ENCODE peak calls at places on chromosomes 6 and 20, in nine cellular contexts. I, Y, O, R, U, D, P, E and G are unnamed samples.

GRCh38 chr6:28742668-28743270 is 181.0 kb downstream of the TRIM27 start:
- DNase-seq in E (peak; percentile 48), Y (no peak), R (no peak), I (no peak), D (no peak), O (peak; percentile 29), U (peak; percentile 35), P (no peak), G (peak; percentile 49)

GRCh38 chr20:33947709-33948295 is 45.9 kb upstream of the RALY start:
- DNase-seq in E (peak; percentile 6), Y (peak; percentile 25), R (no peak), O (peak; percentile 8), P (no peak), U (peak; percentile 24), I (no peak), D (no peak), G (peak; percentile 28)

GRCh38 chr6:166078294-166078693 is 89.4 kb downstream of the TBXT start:
- DNase-seq in Y (no peak), U (no peak), P (no peak), R (no peak), O (peak; percentile 98), E (no peak), I (no peak), D (peak; percentile 89), G (peak; percentile 92)

GRCh38 chr6:109166643-109167042 is 71.3 kb downstream of the CEP57L1 start:
- DNase-seq in U (no peak), P (no peak), I (no peak), E (no peak), Y (no peak), D (no peak), R (no peak), O (no peak), G (no peak)

GRCh38 chr6:30955367-30956042 is 14.7 kb downstream of the MUCL3 start:
- DNase-seq in O (peak; percentile 52), Y (peak; percentile 70), P (no peak), U (no peak), R (peak; percentile 68), D (no peak), I (peak; percentile 86), E (peak; percentile 59), G (peak; percentile 44)

GRCh38 chr20:53621482-53622246 is 28.0 kb upstream of the ZNF217 start:
- DNase-seq in P (peak; percentile 40), I (peak; percentile 62), R (peak; percentile 38), U (peak; percentile 92), O (peak; percentile 97), D (no peak), Y (no peak), E (peak; percentile 76), G (peak; percentile 91)

GRCh38 chr6:79082304-79082703 is 4.2 kb upstream of the PHIP start:
- DNase-seq in Y (no peak), D (no peak), O (no peak), P (no peak), I (no peak), E (no peak), U (no peak), R (no peak), G (no peak)

GRCh38 chr6:45531999-45532605 is 154.4 kb upstream of the SUPT3H start:
- DNase-seq in R (no peak), P (no peak), I (no peak), E (no peak), U (no peak), Y (no peak), D (no peak), O (peak; percentile 35), G (no peak)

GRCh38 chr20:30491016-30491415 is 766.4 kb upstream of the DEFB115 start:
- DNase-seq in Y (no peak), D (no peak), R (no peak), I (no peak), U (no peak), P (no peak), E (no peak), O (no peak), G (no peak)

GRCh38 chr6:83849610-83850009 is 3.5 kb upstream of the RIPPLY2 start:
- DNase-seq in D (no peak), O (no peak), R (no peak), E (no peak), P (no peak), U (no peak), Y (no peak), I (no peak), G (no peak)

GRCh38 chr6:83844170-83844569 is 9.0 kb upstream of the RIPPLY2 start:
- DNase-seq in I (no peak), R (no peak), D (no peak), O (no peak), U (no peak), P (no peak), Y (no peak), E (no peak), G (no peak)

GRCh38 chr6:83846291-83846690 is 6.9 kb upstream of the RIPPLY2 start:
- DNase-seq in O (no peak), Y (no peak), D (no peak), P (no peak), R (no peak), I (no peak), U (no peak), E (no peak), G (no peak)

GRCh38 chr6:83849127-83849526 is 4.0 kb upstream of the RIPPLY2 start:
- DNase-seq in D (no peak), R (no peak), U (no peak), I (no peak), Y (no peak), E (no peak), O (no peak), P (no peak), G (no peak)

DNA sequence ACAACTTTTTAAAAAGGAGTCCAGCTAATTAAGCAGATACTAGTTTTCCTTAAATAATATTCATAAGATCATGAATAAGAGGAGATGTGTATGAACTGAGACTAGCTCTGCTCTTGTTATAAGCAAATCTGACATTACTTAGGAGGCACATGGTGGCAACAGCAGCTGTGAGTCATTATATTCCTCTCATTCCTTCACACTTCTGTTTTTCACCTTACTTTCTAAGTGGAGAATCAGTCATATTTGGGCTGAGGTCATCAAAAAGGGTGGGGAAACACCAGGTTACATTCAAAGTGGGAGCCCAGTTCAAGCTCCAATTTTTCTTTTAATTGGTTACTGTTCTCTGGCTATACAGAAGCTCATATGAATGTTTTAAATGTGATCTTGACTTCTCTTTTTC is 6.0 kb upstream of the RIPPLY2 start:
- DNase-seq in O (no peak), U (no peak), Y (no peak), I (no peak), E (no peak), D (no peak), R (no peak), P (no peak), G (no peak)
- H3K4me3 ChIP-seq in O (no peak overlapping the region), U (no peak overlapping the region), Y (no peak overlapping the region), I (no peak overlapping the region), E (no peak overlapping the region), D (no peak overlapping the region), R (no peak overlapping the region), P (no peak overlapping the region), G (no peak overlapping the region)

DNA sequence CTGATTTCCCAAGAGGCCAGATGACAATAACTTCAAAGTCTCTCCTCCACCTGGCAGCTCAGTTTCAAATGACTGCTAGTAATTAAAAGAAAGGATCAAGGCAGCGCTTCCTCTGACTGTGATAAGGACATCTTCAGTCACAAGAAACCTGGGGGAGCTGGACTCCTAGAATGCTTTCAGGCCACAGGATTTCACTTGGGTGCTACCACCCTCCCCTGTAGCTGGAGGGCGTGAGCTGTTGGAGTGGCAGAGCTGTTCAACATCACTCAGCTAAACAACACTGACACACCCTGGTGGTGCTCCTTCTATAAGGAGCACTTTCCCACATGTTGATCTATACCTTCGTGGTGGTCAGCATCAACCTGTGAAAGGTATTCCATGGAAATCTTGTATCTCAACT is 2.2 kb upstream of the CNR1 start:
- DNase-seq in P (no peak), O (no peak), U (no peak), Y (no peak), D (no peak), R (no peak), I (no peak), E (no peak), G (no peak)
- H3K4me3 ChIP-seq in P (no peak overlapping the region), O (no peak overlapping the region), U (no peak overlapping the region), Y (no peak overlapping the region), D (no peak overlapping the region), R (no peak overlapping the region), I (no peak overlapping the region), E (no peak overlapping the region), G (no peak overlapping the region)

GRCh38 chr6:154112181-154112809 is 73.3 kb downstream of the OPRM1 start:
- DNase-seq in P (no peak), Y (no peak), O (no peak), U (no peak), D (no peak), R (no peak), E (no peak), I (no peak), G (peak; percentile 6)

GRCh38 chr6:154111025-154111424 is 72.0 kb downstream of the OPRM1 start:
- DNase-seq in Y (no peak), R (no peak), O (no peak), D (no peak), U (no peak), E (no peak), P (no peak), I (no peak), G (no peak)

DNA sequence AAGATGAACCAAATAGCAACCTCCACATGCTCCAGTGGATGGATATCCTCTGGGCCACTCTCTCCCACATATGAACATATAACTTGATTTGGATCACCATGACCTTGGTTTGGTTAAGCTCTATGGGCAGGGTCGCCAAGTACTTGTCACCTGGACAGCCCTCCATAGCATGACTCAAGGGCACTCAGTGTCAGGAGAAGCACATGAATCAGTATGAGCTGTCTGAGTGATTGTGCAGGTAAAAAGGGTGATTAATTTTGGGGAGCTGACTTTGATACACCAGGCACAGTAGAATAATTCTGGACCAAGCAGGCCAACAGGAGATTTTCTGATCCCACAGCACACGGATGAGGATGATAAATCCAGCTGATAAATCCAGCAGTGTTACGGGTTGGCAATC is 74.4 kb downstream of the OPRM1 start:
- DNase-seq in R (no peak), I (no peak), Y (no peak), P (no peak), O (no peak), U (no peak), D (no peak), E (no peak), G (no peak)
- H3K4me3 ChIP-seq in R (no peak overlapping the region), I (no peak overlapping the region), Y (no peak overlapping the region), P (no peak overlapping the region), O (no peak overlapping the region), U (no peak overlapping the region), D (no peak overlapping the region), E (no peak overlapping the region), G (no peak overlapping the region)

GRCh38 chr6:42451146-42451594 is 556 bp downstream of the TRERF1 start:
- DNase-seq in Y (no peak), U (peak; percentile 15), D (no peak), I (no peak), R (no peak), O (no peak), P (no peak), E (peak; percentile 56), G (peak; percentile 50)

GRCh38 chr6:42448906-42449659 is 2.6 kb downstream of the TRERF1 start:
- DNase-seq in R (no peak), P (no peak), I (no peak), O (no peak), D (no peak), Y (no peak), E (no peak), U (no peak), G (no peak)

GRCh38 chr6:42448391-42448790 is 3.3 kb downstream of the TRERF1 start:
- DNase-seq in D (no peak), P (no peak), U (no peak), Y (no peak), I (no peak), O (no peak), E (no peak), R (no peak), G (no peak)

GRCh38 chr6:42450314-42451145 is 1.2 kb downstream of the TRERF1 start:
- DNase-seq in I (no peak), O (no peak), R (no peak), U (no peak), D (no peak), E (peak; percentile 59), Y (no peak), P (peak; percentile 35), G (peak; percentile 61)

GRCh38 chr6:42449917-42450313 is 1.8 kb downstream of the TRERF1 start:
- DNase-seq in Y (no peak), O (no peak), D (no peak), R (no peak), P (no peak), I (no peak), U (no peak), E (no peak), G (peak; percentile 18)
- H3K4me3 ChIP-seq in Y (peak overlapping the region; percentile 72), O (peak overlapping the region; percentile 85), D (peak overlapping the region; percentile 88), R (no peak overlapping the region), P (peak overlapping the region; percentile 55), I (peak overlapping the region; percentile 76), U (no peak overlapping the region), E (peak overlapping the region; percentile 94), G (peak overlapping the region; percentile 89)